ENCODE peak calls at places on chromosomes 1 and 21, in seven cellular contexts. G, M, R, T, Z, P and L are unnamed samples.

GRCh38 chr1:201542166-201543045 is 3.5 kb downstream of the NAV1 start:
- DNase-seq in M (no peak), P (no peak), G (no peak), R (no peak), T (no peak), Z (no peak), L (no peak)

GRCh38 chr1:225980005-225980404 is 19.1 kb downstream of the SDE2 start:
- DNase-seq in T (no peak), G (no peak), M (no peak), P (no peak), R (no peak), Z (no peak), L (no peak)

GRCh38 chr21:24955275-24955961 is 651.9 kb downstream of the MRPL39 start:
- DNase-seq in M (no peak), R (no peak), P (no peak), G (no peak), Z (no peak), T (no peak), L (no peak)

GRCh38 chr21:45542242-45542666 is at the start of gene SLC19A1:
- DNase-seq in R (peak; percentile 1), T (peak; percentile 45), P (peak; percentile 62), M (peak; percentile 78), G (peak; percentile 59), Z (no peak), L (no peak)

GRCh38 chr1:244216836-244217235 is 165.8 kb downstream of the ZBTB18 start:
- DNase-seq in R (no peak), P (no peak), T (no peak), G (no peak), Z (no peak), M (no peak), L (no peak)

GRCh38 chr21:41957991-41958766 is 4.4 kb upstream of the C2CD2 start:
- DNase-seq in T (no peak), R (peak; percentile 57), Z (no peak), P (no peak), G (no peak), M (no peak), L (no peak)

GRCh38 chr1:40987439-40988276 is 8.2 kb downstream of the CTPS1 start:
- DNase-seq in T (no peak), G (no peak), Z (no peak), P (no peak), R (no peak), M (no peak), L (no peak)

GRCh38 chr1:97680894-97681293 is 239.9 kb downstream of the DPYD start:
- DNase-seq in Z (no peak), G (no peak), P (no peak), R (no peak), M (no peak), T (no peak), L (no peak)

GRCh38 chr1:43774359-43774758 is 67.0 kb downstream of the ST3GAL3 start:
- DNase-seq in R (no peak), Z (no peak), P (no peak), T (no peak), G (no peak), M (no peak), L (no peak)

GRCh38 chr1:111463029-111463683 is 10.6 kb upstream of the C1orf162 start:
- DNase-seq in Z (no peak), M (no peak), P (no peak), T (no peak), G (no peak), R (no peak), L (no peak)

GRCh38 chr1:197464039-197464438 is 196.0 kb downstream of the CRB1 start:
- DNase-seq in G (no peak), M (no peak), Z (no peak), T (no peak), P (no peak), R (no peak), L (no peak)